ENCODE peak calls at places on chromosomes 3 and 15, in four cellular contexts. J, B, I and R are unnamed samples.

GRCh38 chr3:177446160-177446559 is 248.9 kb upstream of the TBL1XR1 start:
- DNase-seq in B (no peak), J (no peak), I (no peak), R (no peak)

GRCh38 chr15:66673410-66674322 is 28.4 kb upstream of the SMAD6 start:
- DNase-seq in I (peak), B (peak), J (no peak), R (peak)

GRCh38 chr3:32106929-32107362 is 526 bp downstream of the GPD1L start:
- DNase-seq in J (peak), I (peak), B (no peak), R (peak)

GRCh38 chr3:140499114-140499757 is 178.6 kb upstream of the TRIM42 start:
- DNase-seq in B (no peak), J (no peak), I (peak), R (no peak)

GRCh38 chr3:70606018-70606417 is 293.6 kb upstream of the MDFIC2 start:
- DNase-seq in B (no peak), J (no peak), I (no peak), R (no peak)

GRCh38 chr15:29571728-29572454 is 250.4 kb downstream of the TJP1 start:
- DNase-seq in J (no peak), B (no peak), I (peak), R (no peak)

GRCh38 chr3:182979103-182979697 is 1.1 kb downstream of the DCUN1D1 start:
- DNase-seq in I (peak), B (no peak), J (no peak), R (no peak)

GRCh38 chr3:107979538-107979937 is 111.3 kb downstream of the CD47 start:
- DNase-seq in I (no peak), J (no peak), B (no peak), R (no peak)

GRCh38 chr3:23763040-23763477 is 42.7 kb upstream of the UBE2E1 start:
- DNase-seq in I (peak), J (no peak), B (no peak), R (no peak)

GRCh38 chr3:28191363-28191762 is 50.1 kb upstream of the CMC1 start:
- DNase-seq in B (no peak), I (no peak), J (no peak), R (no peak)

GRCh38 chr3:148227534-148227933 is 470.2 kb upstream of the AGTR1 start:
- DNase-seq in J (no peak), B (no peak), I (no peak), R (no peak)

GRCh38 chr3:14774431-14774830 is 44.3 kb upstream of the FGD5 start:
- DNase-seq in J (no peak), B (no peak), I (no peak), R (no peak)

GRCh38 chr15:31403606-31404005 is 77.0 kb downstream of the KLF13 start:
- DNase-seq in I (peak), B (no peak), J (no peak), R (no peak)

GRCh38 chr15:31298707-31299172 is 27.9 kb upstream of the KLF13 start:
- DNase-seq in I (no peak), B (no peak), J (no peak), R (no peak)

GRCh38 chr15:69604050-69604378 is 151.4 kb downstream of the RPLP1 start:
- DNase-seq in I (no peak), J (no peak), B (no peak), R (peak)

DNA sequence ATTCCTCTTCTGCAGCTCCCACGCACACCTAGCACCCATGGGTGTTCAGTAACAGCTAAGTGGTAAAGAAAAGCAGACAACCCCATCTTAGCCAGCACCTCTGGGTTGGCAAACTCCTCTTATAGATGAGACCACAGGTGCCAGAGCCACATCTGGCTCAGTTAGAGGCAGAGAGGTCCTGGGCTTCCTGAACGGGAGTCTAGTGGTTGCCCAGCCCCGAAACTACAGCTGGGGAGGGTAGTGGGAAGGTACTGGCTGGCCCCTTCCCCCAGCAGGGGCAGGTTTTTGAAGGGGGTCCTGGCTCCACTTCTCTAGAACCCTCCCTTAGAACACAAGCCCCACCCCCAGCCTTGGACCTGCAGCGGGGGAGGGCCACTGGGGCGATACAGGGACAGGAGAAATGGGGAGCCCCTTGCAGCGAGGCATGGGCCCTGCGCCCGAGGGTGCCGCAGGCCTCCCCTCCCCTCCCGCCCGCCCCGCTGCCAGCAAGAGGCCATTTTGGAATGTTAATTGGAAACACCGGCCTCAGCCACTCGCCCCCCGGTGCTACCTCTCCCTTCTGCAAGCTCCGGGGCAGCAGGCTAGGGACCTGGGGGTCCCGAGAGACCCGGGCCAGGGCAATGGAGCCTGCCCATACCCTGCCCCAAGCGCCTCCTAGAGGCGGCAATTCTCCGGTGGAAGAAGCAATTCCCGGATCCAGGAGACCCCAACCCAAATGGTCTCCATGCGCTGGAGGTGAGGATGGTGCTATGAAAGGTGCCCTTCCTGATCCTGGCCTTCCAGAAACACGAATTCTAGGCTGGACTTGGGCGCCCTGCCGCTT is 1.5 kb downstream of the DUSP7 start:
- DNase-seq in B (no peak), J (no peak), I (no peak), R (no peak)
- TF ChIP-seq CTCF in B (peak), J (peak), I (peak), R (no peak)

DNA sequence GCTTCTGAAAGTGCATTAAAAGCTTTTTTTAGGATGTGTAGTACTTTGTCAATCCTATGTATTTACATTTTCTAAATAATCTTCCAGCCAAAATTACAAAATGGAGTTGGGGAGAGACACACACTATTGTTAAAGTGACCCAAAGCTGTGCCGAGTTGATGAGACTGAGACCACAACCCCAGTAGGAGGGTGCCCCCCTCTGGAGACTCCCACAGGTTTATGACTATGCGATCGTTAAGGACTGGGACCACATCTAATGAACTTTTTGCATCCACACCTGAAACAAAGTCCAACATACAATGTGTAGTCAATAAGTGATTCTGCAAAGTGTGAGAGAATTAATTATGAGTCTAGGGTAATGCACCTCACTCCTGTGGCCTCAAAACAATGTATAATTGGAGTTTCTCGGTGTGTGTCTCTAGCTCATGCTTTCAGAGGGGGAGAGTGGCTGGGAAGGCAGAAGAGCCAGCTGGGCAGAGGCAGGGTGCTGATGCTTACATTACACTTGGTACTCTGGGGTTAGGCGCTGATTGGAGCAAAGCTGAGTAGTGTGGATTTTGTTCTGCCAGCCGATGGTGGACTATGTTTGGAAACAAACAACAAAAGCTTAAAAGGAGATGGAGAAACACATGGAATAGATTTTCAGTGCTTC is 102.8 kb downstream of the KCNH8 start:
- DNase-seq in J (no peak), I (no peak), B (no peak), R (peak)
- TF ChIP-seq CTCF in J (no peak), I (no peak), B (no peak), R (no peak)

GRCh38 chr3:123367467-123368154 is 81.3 kb downstream of the ADCY5 start:
- DNase-seq in J (no peak), I (no peak), B (no peak), R (no peak)
- TF ChIP-seq CTCF in J (no peak), I (no peak), B (no peak), R (no peak)

GRCh38 chr3:188206787-188207186 is 52.8 kb downstream of the LPP start:
- DNase-seq in J (no peak), I (no peak), B (no peak), R (no peak)

GRCh38 chr3:188207941-188208750 is 54.2 kb downstream of the LPP start:
- DNase-seq in J (no peak), B (no peak), I (no peak), R (no peak)

GRCh38 chr3:188204516-188204915 is 50.6 kb downstream of the LPP start:
- DNase-seq in B (no peak), I (peak), J (no peak), R (no peak)

GRCh38 chr3:188208751-188209433 is 54.9 kb downstream of the LPP start:
- DNase-seq in I (peak), B (peak), J (no peak), R (no peak)

GRCh38 chr3:188205992-188206416 is 52.0 kb downstream of the LPP start:
- DNase-seq in I (no peak), B (no peak), J (no peak), R (peak)
- TF ChIP-seq CTCF in I (peak), B (peak), J (peak), R (peak)

GRCh38 chr3:143603774-143604173 is 244.5 kb downstream of the SLC9A9 start:
- DNase-seq in B (no peak), I (no peak), J (no peak), R (no peak)

GRCh38 chr3:143604402-143604801 is 243.9 kb downstream of the SLC9A9 start:
- DNase-seq in I (no peak), B (no peak), J (no peak), R (no peak)

GRCh38 chr3:143604849-143605660 is 243.2 kb downstream of the SLC9A9 start:
- DNase-seq in B (no peak), J (no peak), I (peak), R (no peak)

GRCh38 chr3:143600762-143601161 is 247.5 kb downstream of the SLC9A9 start:
- DNase-seq in B (no peak), J (no peak), I (peak), R (no peak)

DNA sequence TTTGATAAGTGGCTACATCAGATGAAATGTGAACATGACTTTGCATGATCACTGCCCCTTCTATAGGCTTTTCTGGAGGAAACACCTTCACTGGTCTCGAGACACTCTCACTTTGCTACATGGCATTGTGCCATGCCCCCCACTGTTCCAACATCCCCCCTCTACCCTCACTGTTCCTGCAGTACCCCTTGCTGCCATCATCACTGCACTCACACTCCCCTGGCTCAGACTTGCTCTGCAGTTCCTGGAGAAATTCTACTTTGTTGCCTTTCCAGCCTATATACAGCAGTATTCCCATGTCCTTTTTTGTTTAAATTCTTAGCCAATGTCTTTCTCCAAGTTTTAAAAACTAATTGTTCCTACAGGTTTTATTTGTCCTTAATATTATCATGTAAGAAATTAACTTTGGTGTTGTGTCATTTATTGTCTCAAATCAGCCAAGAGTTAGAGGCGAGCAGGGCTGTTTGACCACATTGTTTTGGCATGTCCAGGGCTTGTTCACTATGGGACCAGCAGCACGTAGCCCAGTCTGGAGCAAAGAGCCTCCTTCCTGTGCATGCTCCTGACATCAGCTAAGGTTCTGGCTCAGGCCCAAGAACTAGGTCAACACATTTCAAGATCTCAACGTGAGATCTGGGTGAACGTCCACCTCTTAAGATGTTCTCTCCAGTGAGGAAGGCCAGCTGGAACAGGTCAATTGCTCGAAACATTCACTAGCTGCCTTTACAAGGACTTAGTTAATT is 246.4 kb downstream of the SLC9A9 start:
- DNase-seq in I (peak), B (no peak), J (no peak), R (no peak)
- TF ChIP-seq CTCF in I (peak), B (no peak), J (no peak), R (no peak)

GRCh38 chr3:12495749-12496452 is 11.6 kb downstream of the TSEN2 start:
- DNase-seq in B (no peak), I (no peak), J (no peak), R (no peak)
- TF ChIP-seq CTCF in B (peak), I (no peak), J (no peak), R (no peak)

GRCh38 chr3:122258757-122259371 is 66.2 kb upstream of the CSTA start:
- DNase-seq in B (peak), I (peak), J (peak), R (peak)
- TF ChIP-seq CTCF in B (peak), I (peak), J (peak), R (peak)

GRCh38 chr3:12812812-12813211 is 16.3 kb downstream of the CAND2 start:
- DNase-seq in I (no peak), B (no peak), J (no peak), R (no peak)
- TF ChIP-seq CTCF in I (no peak), B (no peak), J (no peak), R (no peak)